ENCODE peak calls at places on chromosomes 13 and 19, in six cellular contexts. One of them, this sample, is unnamed.
A peak's percentile ranks its signal among the peaks of the same experiment; 100 is the strongest.

GRCh38 chr19:15118248-15118647 is 11.0 kb downstream of the SYDE1 start:
- DNase-seq in MCF 10A: no peak
- DNase-seq in pancreas: no peak
- DNase-seq in uterus: no peak
- DNase-seq in fibroblast of lung: no peak
- DNase-seq in AG09319: no peak
- DNase-seq in this sample: no peak

GRCh38 chr13:95221991-95222732 is 79.1 kb downstream of the ABCC4 start:
- DNase-seq in uterus: no peak
- DNase-seq in MCF 10A: no peak
- DNase-seq in fibroblast of lung: peak; percentile 8
- DNase-seq in pancreas: no peak
- DNase-seq in AG09319: no peak
- DNase-seq in this sample: no peak

GRCh38 chr19:54551293-54551692 is 22.3 kb upstream of the LILRA2 start:
- DNase-seq in uterus: no peak
- DNase-seq in AG09319: no peak
- DNase-seq in pancreas: no peak
- DNase-seq in fibroblast of lung: no peak
- DNase-seq in MCF 10A: no peak
- DNase-seq in this sample: no peak

GRCh38 chr19:2507109-2507508 is 31.2 kb downstream of the GADD45B start:
- DNase-seq in uterus: no peak
- DNase-seq in MCF 10A: peak; percentile 79
- DNase-seq in pancreas: peak; percentile 67
- DNase-seq in AG09319: no peak
- DNase-seq in fibroblast of lung: peak; percentile 81
- DNase-seq in this sample: no peak

GRCh38 chr19:13573268-13573667 is 67.0 kb upstream of the CACNA1A start:
- DNase-seq in AG09319: no peak
- DNase-seq in uterus: no peak
- DNase-seq in fibroblast of lung: no peak
- DNase-seq in MCF 10A: no peak
- DNase-seq in pancreas: no peak
- DNase-seq in this sample: no peak

GRCh38 chr13:111516712-111517640 is 196.5 kb downstream of the TEX29 start:
- DNase-seq in fibroblast of lung: no peak
- DNase-seq in uterus: no peak
- DNase-seq in AG09319: no peak
- DNase-seq in MCF 10A: no peak
- DNase-seq in pancreas: no peak
- DNase-seq in this sample: no peak

GRCh38 chr19:16161848-16162247 is 11.5 kb downstream of the CIB3 start:
- DNase-seq in AG09319: peak; percentile 16
- DNase-seq in MCF 10A: peak; percentile 94
- DNase-seq in uterus: no peak
- DNase-seq in pancreas: no peak
- DNase-seq in fibroblast of lung: peak; percentile 63
- DNase-seq in this sample: no peak

GRCh38 chr13:110012102-110012739 is 225.8 kb upstream of the IRS2 start:
- DNase-seq in fibroblast of lung: peak; percentile 92
- DNase-seq in MCF 10A: peak; percentile 63
- DNase-seq in AG09319: peak; percentile 94
- DNase-seq in pancreas: no peak
- DNase-seq in uterus: no peak
- DNase-seq in this sample: no peak

GRCh38 chr13:74136089-74136658 is 2.0 kb upstream of the KLF12 start:
- DNase-seq in fibroblast of lung: peak; percentile 67
- DNase-seq in pancreas: no peak
- DNase-seq in AG09319: no peak
- DNase-seq in uterus: no peak
- DNase-seq in MCF 10A: peak; percentile 27
- DNase-seq in this sample: peak; percentile 31

GRCh38 chr13:46845146-46845545 is 48.2 kb upstream of the ESD start:
- DNase-seq in MCF 10A: no peak
- DNase-seq in AG09319: no peak
- DNase-seq in pancreas: no peak
- DNase-seq in fibroblast of lung: no peak
- DNase-seq in uterus: no peak
- DNase-seq in this sample: no peak

GRCh38 chr13:49444517-49445395 is 682 bp downstream of the SETDB2 start:
- DNase-seq in AG09319: peak; percentile 48
- DNase-seq in MCF 10A: peak; percentile 48
- DNase-seq in fibroblast of lung: peak; percentile 69
- DNase-seq in uterus: peak; percentile 39
- DNase-seq in pancreas: peak; percentile 43
- DNase-seq in this sample: no peak

GRCh38 chr13:79775830-79776229 is 294.9 kb downstream of the NDFIP2 start:
- DNase-seq in uterus: no peak
- DNase-seq in fibroblast of lung: peak; percentile 88
- DNase-seq in MCF 10A: peak; percentile 58
- DNase-seq in AG09319: peak; percentile 49
- DNase-seq in pancreas: peak; percentile 39
- DNase-seq in this sample: no peak

GRCh38 chr13:41905600-41906254 is 55.2 kb downstream of the VWA8 start:
- DNase-seq in fibroblast of lung: peak; percentile 68
- DNase-seq in uterus: no peak
- DNase-seq in pancreas: no peak
- DNase-seq in AG09319: peak; percentile 30
- DNase-seq in MCF 10A: peak; percentile 65
- DNase-seq in this sample: no peak

GRCh38 chr19:38173324-38174041 is 50.5 kb downstream of the DPF1 start:
- DNase-seq in uterus: no peak
- DNase-seq in fibroblast of lung: peak; percentile 4
- DNase-seq in AG09319: peak; percentile 14
- DNase-seq in pancreas: peak; percentile 29
- DNase-seq in MCF 10A: peak; percentile 99
- DNase-seq in this sample: peak; percentile 86

GRCh38 chr13:50012396-50013169 is 2.7 kb upstream of the KCNRG start:
- DNase-seq in MCF 10A: no peak
- DNase-seq in uterus: no peak
- DNase-seq in pancreas: no peak
- DNase-seq in fibroblast of lung: peak; percentile 31
- DNase-seq in AG09319: no peak
- DNase-seq in this sample: no peak

GRCh38 chr13:76383671-76384461 is 502.3 kb downstream of the KCTD12 start:
- DNase-seq in MCF 10A: peak; percentile 85
- DNase-seq in fibroblast of lung: peak; percentile 98
- DNase-seq in uterus: no peak
- DNase-seq in AG09319: peak; percentile 80
- DNase-seq in pancreas: peak; percentile 17
- DNase-seq in this sample: no peak

GRCh38 chr13:46521921-46522691 is 30.9 kb upstream of the LRCH1 start:
- DNase-seq in pancreas: no peak
- DNase-seq in MCF 10A: no peak
- DNase-seq in fibroblast of lung: no peak
- DNase-seq in AG09319: no peak
- DNase-seq in uterus: no peak
- DNase-seq in this sample: no peak

GRCh38 chr13:22278336-22278929 is 607.6 kb downstream of the FGF9 start:
- DNase-seq in pancreas: peak; percentile 41
- DNase-seq in uterus: peak; percentile 28
- DNase-seq in fibroblast of lung: peak; percentile 65
- DNase-seq in MCF 10A: no peak
- DNase-seq in AG09319: no peak
- DNase-seq in this sample: peak; percentile 33

GRCh38 chr19:47861630-47862029 is 2.6 kb downstream of the TPRX2 start:
- DNase-seq in MCF 10A: no peak
- DNase-seq in pancreas: no peak
- DNase-seq in uterus: no peak
- DNase-seq in AG09319: no peak
- DNase-seq in fibroblast of lung: no peak
- DNase-seq in this sample: no peak

GRCh38 chr13:27797228-27797624 is 4.9 kb downstream of the GSX1 start:
- DNase-seq in AG09319: no peak
- DNase-seq in MCF 10A: peak; percentile 16
- DNase-seq in fibroblast of lung: peak; percentile 19
- DNase-seq in pancreas: no peak
- DNase-seq in uterus: no peak
- DNase-seq in this sample: no peak

DNA sequence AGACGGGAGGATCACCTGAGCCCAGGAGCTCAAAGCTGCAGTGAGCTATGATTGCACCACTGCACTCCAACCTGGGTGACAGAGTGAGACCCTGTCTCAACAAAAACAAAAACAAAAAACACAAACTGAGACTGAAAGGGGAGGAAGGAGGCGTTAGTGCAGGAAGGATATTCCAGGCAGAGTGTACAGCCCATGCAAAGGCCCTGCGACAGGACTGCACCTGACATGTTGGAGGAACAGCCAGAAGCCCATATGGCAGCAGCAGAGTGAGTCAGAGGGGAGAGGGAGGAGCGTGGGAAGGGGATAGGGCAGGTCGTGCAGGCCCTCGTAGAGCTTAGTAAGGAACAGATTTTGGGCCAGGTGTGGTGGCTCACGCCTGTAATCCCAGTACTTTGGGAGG is 3.2 kb downstream of the ZNRF4 start:
- DNase-seq in uterus: no peak
- DNase-seq in fibroblast of lung: no peak
- DNase-seq in MCF 10A: no peak
- DNase-seq in pancreas: no peak
- DNase-seq in AG09319: no peak
- DNase-seq in this sample: no peak
- TF ChIP-seq CTCF in uterus: no peak
- TF ChIP-seq CTCF in fibroblast of lung: no peak
- TF ChIP-seq CTCF in MCF 10A: no peak
- TF ChIP-seq CTCF in pancreas: no peak
- TF ChIP-seq CTCF in AG09319: no peak
- TF ChIP-seq CTCF in this sample: no peak

DNA sequence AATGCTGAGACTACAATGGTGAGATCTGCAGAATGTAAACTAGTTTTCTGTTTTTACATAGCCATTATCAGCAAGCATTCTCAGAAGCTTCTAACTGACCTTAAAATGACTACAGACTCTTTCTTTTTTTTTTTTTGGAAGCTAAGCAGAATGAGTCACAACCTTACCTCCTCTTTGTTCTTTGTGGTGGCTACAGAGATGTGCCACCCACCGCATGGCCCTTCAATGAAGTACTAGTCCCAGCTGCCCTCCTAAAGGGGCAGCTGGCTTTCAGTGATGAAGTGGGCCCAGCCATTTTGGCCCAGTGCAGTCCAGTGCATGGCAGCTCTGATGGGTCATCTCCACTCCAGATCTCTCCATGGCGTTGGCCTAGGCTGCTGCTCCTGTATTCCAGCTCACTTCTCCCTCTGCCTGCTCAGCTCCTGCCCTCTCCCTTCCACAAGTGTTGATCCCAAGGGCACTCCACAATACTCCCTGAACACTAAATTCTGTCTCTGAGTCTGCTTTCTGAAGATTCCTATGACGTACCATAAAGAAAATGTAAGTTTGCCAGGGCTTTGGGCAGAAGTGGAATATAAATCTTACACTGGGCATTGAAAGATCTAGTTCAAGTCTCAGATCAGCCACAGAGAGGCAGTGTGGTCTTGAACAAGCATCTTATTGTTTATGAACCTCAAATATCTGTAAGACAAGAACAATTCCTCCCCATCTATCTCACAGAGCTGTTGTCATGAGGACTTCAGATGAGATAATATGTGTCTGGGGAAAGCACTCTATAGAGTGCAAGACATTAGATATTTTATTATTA is 85.6 kb downstream of the RXFP2 start:
- DNase-seq in uterus: no peak
- DNase-seq in MCF 10A: peak; percentile 24
- DNase-seq in AG09319: no peak
- DNase-seq in pancreas: no peak
- DNase-seq in fibroblast of lung: peak; percentile 28
- DNase-seq in this sample: no peak
- TF ChIP-seq CTCF in uterus: no peak
- TF ChIP-seq CTCF in MCF 10A: no peak
- TF ChIP-seq CTCF in AG09319: peak; percentile 20
- TF ChIP-seq CTCF in pancreas: no peak
- TF ChIP-seq CTCF in fibroblast of lung: peak; percentile 31
- TF ChIP-seq CTCF in this sample: peak; percentile 66

GRCh38 chr13:39557285-39557955 is 45.6 kb downstream of the LHFPL6 start:
- DNase-seq in uterus: no peak
- DNase-seq in AG09319: no peak
- DNase-seq in pancreas: no peak
- DNase-seq in fibroblast of lung: no peak
- DNase-seq in MCF 10A: no peak
- DNase-seq in this sample: no peak

GRCh38 chr13:39556856-39557255 is 46.1 kb downstream of the LHFPL6 start:
- DNase-seq in fibroblast of lung: no peak
- DNase-seq in MCF 10A: no peak
- DNase-seq in AG09319: no peak
- DNase-seq in uterus: no peak
- DNase-seq in pancreas: no peak
- DNase-seq in this sample: no peak

GRCh38 chr13:39561971-39562370 is 41.0 kb downstream of the LHFPL6 start:
- DNase-seq in pancreas: no peak
- DNase-seq in AG09319: no peak
- DNase-seq in fibroblast of lung: no peak
- DNase-seq in MCF 10A: peak; percentile 7
- DNase-seq in uterus: no peak
- DNase-seq in this sample: no peak

GRCh38 chr13:39565036-39565949 is 37.7 kb downstream of the LHFPL6 start:
- DNase-seq in fibroblast of lung: peak; percentile 81
- DNase-seq in uterus: no peak
- DNase-seq in AG09319: peak; percentile 46
- DNase-seq in MCF 10A: peak; percentile 70
- DNase-seq in pancreas: no peak
- DNase-seq in this sample: no peak

GRCh38 chr13:39559838-39560237 is 43.2 kb downstream of the LHFPL6 start:
- DNase-seq in MCF 10A: no peak
- DNase-seq in fibroblast of lung: no peak
- DNase-seq in pancreas: no peak
- DNase-seq in AG09319: no peak
- DNase-seq in uterus: no peak
- DNase-seq in this sample: no peak
- TF ChIP-seq CTCF in MCF 10A: no peak
- TF ChIP-seq CTCF in fibroblast of lung: no peak
- TF ChIP-seq CTCF in pancreas: no peak
- TF ChIP-seq CTCF in AG09319: no peak
- TF ChIP-seq CTCF in uterus: no peak
- TF ChIP-seq CTCF in this sample: no peak

DNA sequence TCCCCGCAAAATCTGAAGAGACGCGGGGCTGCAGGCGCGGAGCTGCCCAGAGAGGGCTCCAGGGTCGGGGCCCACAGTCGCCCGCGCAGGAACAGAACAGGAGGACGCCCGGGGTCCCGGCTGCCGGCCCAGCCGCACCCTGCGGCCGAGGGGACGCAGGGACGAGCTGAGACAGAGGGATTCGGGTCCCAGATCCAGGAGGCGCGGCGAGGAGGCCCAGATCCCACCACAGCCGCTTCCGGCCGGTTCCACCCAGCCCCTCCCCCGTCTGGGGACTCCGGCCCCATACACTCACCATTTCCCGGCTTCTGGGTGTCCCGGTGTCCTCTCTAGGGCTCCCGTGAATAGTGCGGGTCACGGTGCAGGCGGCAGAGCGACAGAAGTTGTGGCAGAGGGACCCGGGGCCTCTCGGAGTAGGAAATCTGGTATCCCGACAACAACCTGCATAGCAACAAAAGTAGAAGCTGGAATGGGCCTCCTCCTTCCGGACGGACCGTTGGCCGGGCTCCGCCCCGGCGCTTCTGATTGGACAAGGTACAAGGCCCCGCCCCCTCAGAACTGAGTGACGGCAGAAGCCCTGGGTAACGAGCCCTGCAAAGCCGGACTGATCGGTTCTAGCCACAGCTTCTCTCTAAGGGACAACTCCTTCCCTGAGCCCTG is at the start of gene ZNF20:
- DNase-seq in pancreas: peak; percentile 98
- DNase-seq in uterus: peak; percentile 94
- DNase-seq in AG09319: peak; percentile 79
- DNase-seq in fibroblast of lung: peak; percentile 93
- DNase-seq in MCF 10A: peak; percentile 94
- DNase-seq in this sample: peak; percentile 96
- TF ChIP-seq CTCF in pancreas: no peak
- TF ChIP-seq CTCF in uterus: no peak
- TF ChIP-seq CTCF in AG09319: no peak
- TF ChIP-seq CTCF in fibroblast of lung: no peak
- TF ChIP-seq CTCF in MCF 10A: no peak
- TF ChIP-seq CTCF in this sample: no peak

This sample was measured in left ventricle myocardium inferior.